ENCODE peak calls at places on chromosomes 6 and 20, in four cellular contexts. J, O, H and T are unnamed samples.

GRCh38 chr6:167849846-167850459 is 23.2 kb downstream of the AFDN start:
- ATAC-seq in J (no peak), O (peak), H (peak), T (no peak)

GRCh38 chr6:46781478-46782378 is 11.5 kb upstream of the MEP1A start:
- ATAC-seq in J (no peak), O (peak), H (peak), T (no peak)

GRCh38 chr6:86706449-86706848 is 230.9 kb upstream of the HTR1E start:
- ATAC-seq in J (no peak), O (no peak), H (no peak), T (no peak)

GRCh38 chr20:17589161-17589834 is 19.4 kb downstream of the DSTN start:
- ATAC-seq in J (no peak), O (no peak), H (no peak), T (no peak)

GRCh38 chr6:168719901-168720300 is 278.9 kb downstream of the SMOC2 start:
- ATAC-seq in J (no peak), O (no peak), H (no peak), T (no peak)

GRCh38 chr6:115363379-115363778 is 697.3 kb downstream of the FRK start:
- ATAC-seq in J (no peak), O (no peak), H (no peak), T (no peak)

GRCh38 chr6:152151930-152152329 is 344.4 kb downstream of the ESR1 start:
- ATAC-seq in J (no peak), O (no peak), H (no peak), T (no peak)

GRCh38 chr6:49946835-49947234 is 17.1 kb downstream of the DEFB114 start:
- ATAC-seq in J (no peak), O (no peak), H (no peak), T (no peak)

GRCh38 chr6:110687326-110687725 is 127.9 kb downstream of the CDK19 start:
- ATAC-seq in J (no peak), O (no peak), H (no peak), T (no peak)

GRCh38 chr20:22490287-22491187 is 93.8 kb downstream of the FOXA2 start:
- ATAC-seq in J (no peak), O (no peak), H (peak), T (no peak)

GRCh38 chr6:130222775-130223174 is at the start of gene SAMD3:
- ATAC-seq in J (peak), O (no peak), H (no peak), T (no peak)

GRCh38 chr6:47235964-47236760 is 73.5 kb downstream of the TNFRSF21 start:
- ATAC-seq in J (no peak), O (no peak), H (peak), T (no peak)

GRCh38 chr6:137206562-137206961 is 12.6 kb downstream of the IFNGR1 start:
- ATAC-seq in J (no peak), O (no peak), H (no peak), T (no peak)

GRCh38 chr6:135170849-135171248 is 10.3 kb upstream of the MYB start:
- ATAC-seq in J (no peak), O (peak), H (no peak), T (peak)

GRCh38 chr6:55040102-55040848 is 134.0 kb upstream of the HCRTR2 start:
- ATAC-seq in J (no peak), O (peak), H (no peak), T (no peak)

GRCh38 chr6:1737463-1738311 is 128.0 kb downstream of the FOXC1 start:
- ATAC-seq in J (no peak), O (no peak), H (no peak), T (no peak)

GRCh38 chr20:63968928-63969760 is 586 bp downstream of the ZNF512B start:
- ATAC-seq in J (peak), O (peak), H (peak), T (peak)

GRCh38 chr6:10030942-10031537 is 383.8 kb downstream of the TFAP2A start:
- ATAC-seq in J (no peak), O (no peak), H (no peak), T (no peak)

GRCh38 chr6:15453622-15454021 is 207.8 kb downstream of the JARID2 start:
- ATAC-seq in J (no peak), O (no peak), H (no peak), T (no peak)

GRCh38 chr20:42346771-42347170 is 728.6 kb upstream of the CHD6 start:
- ATAC-seq in J (no peak), O (no peak), H (no peak), T (no peak)

GRCh38 chr6:17470953-17471335 is 77.5 kb downstream of the CAP2 start:
- ATAC-seq in J (no peak), O (no peak), H (no peak), T (no peak)

GRCh38 chr20:62429455-62430310 is 2.3 kb upstream of the RBBP8NL start:
- ATAC-seq in J (no peak), O (no peak), H (no peak), T (no peak)

GRCh38 chr6:136201735-136202134 is 48.4 kb downstream of the MTFR2 start:
- ATAC-seq in J (no peak), O (no peak), H (peak), T (no peak)

GRCh38 chr6:27951040-27951439 is 6.0 kb upstream of the OR2B6 start:
- ATAC-seq in J (no peak), O (no peak), H (no peak), T (no peak)

GRCh38 chr6:42431356-42431755 is 20.4 kb downstream of the TRERF1 start:
- ATAC-seq in J (no peak), O (no peak), H (no peak), T (no peak)

GRCh38 chr6:156169361-156169760 is 607.8 kb upstream of the ARID1B start:
- ATAC-seq in J (no peak), O (no peak), H (no peak), T (no peak)

GRCh38 chr6:41578714-41579610 is 32.8 kb downstream of the FOXP4 start:
- ATAC-seq in J (no peak), O (no peak), H (peak), T (no peak)

GRCh38 chr6:2630891-2631458 is 119.7 kb downstream of the MYLK4 start:
- ATAC-seq in J (no peak), O (peak), H (no peak), T (no peak)

GRCh38 chr20:18057106-18057993 is at the start of gene OVOL2:
- ATAC-seq in J (no peak), O (peak), H (peak), T (no peak)

GRCh38 chr6:33304216-33304615 is 5.5 kb upstream of the RGL2 start:
- ATAC-seq in J (no peak), O (no peak), H (no peak), T (no peak)

GRCh38 chr6:131036616-131037015 is 26.4 kb downstream of the EPB41L2 start:
- ATAC-seq in J (no peak), O (no peak), H (no peak), T (no peak)

GRCh38 chr6:10316327-10316726 is 98.5 kb downstream of the TFAP2A start:
- ATAC-seq in J (no peak), O (peak), H (no peak), T (no peak)

GRCh38 chr6:106421491-106421890 is 61.0 kb downstream of the CRYBG1 start:
- ATAC-seq in J (no peak), O (no peak), H (no peak), T (no peak)

GRCh38 chr6:133969285-133969946 is 16.4 kb downstream of the TBPL1 start:
- ATAC-seq in J (peak), O (no peak), H (no peak), T (peak)

GRCh38 chr6:107638493-107638892 is 148.6 kb downstream of the SOBP start:
- ATAC-seq in J (no peak), O (no peak), H (no peak), T (no peak)

GRCh38 chr6:12592634-12593033 is 123.9 kb upstream of the PHACTR1 start:
- ATAC-seq in J (no peak), O (peak), H (no peak), T (no peak)

GRCh38 chr6:169623343-169623742 is 78.5 kb downstream of the WDR27 start:
- ATAC-seq in J (no peak), O (no peak), H (no peak), T (no peak)

GRCh38 chr6:21348462-21349195 is 244.9 kb upstream of the SOX4 start:
- ATAC-seq in J (no peak), O (peak), H (no peak), T (no peak)

GRCh38 chr20:15739056-15739455 is 834.2 kb downstream of the KIF16B start:
- ATAC-seq in J (no peak), O (no peak), H (no peak), T (no peak)